ENCODE peak calls at places on chromosome 5, in six cellular contexts. N is DND-41; W is D341Med; Z is stimulated activated CD4-positive, alpha-beta T cell treated with anti-CD3 and anti-CD28 coated beads, Interleukin-15, amount 100 ng/mL, for 48 hours; O is Kasumi-1; B is sigmoid colon. G is an unnamed sample.

GRCh38 chr5:79850941-79851693 is 139.9 kb downstream of the MTX3 start:
- DNase-seq in O (no peak), Z (no peak), N (no peak), W (no peak), B (no peak), G (no peak)

GRCh38 chr5:157464518-157465171 is 4.6 kb downstream of the NIPAL4 start:
- DNase-seq in N (peak; percentile 35), O (no peak), B (peak; percentile 83), W (no peak), Z (peak; percentile 54), G (peak; percentile 86)

GRCh38 chr5:862367-863243 is 11.8 kb upstream of the ZDHHC11 start:
- DNase-seq in B (no peak), Z (no peak), W (no peak), O (no peak), N (no peak), G (no peak)

GRCh38 chr5:88885043-88885442 is 2.1 kb upstream of the MEF2C start:
- DNase-seq in N (no peak), O (peak; percentile 22), B (no peak), W (no peak), Z (no peak), G (no peak)

GRCh38 chr5:23675456-23675855 is 168.0 kb downstream of the PRDM9 start:
- DNase-seq in O (no peak), W (no peak), B (no peak), N (no peak), Z (no peak), G (no peak)

GRCh38 chr5:116084231-116084630 is 594 bp upstream of the COMMD10 start:
- DNase-seq in O (peak; percentile 62), Z (no peak), N (peak; percentile 52), B (no peak), W (peak; percentile 54), G (peak; percentile 56)

GRCh38 chr5:132497488-132497997 is 7.0 kb upstream of the IRF1 start:
- DNase-seq in O (no peak), Z (no peak), B (peak; percentile 88), N (no peak), W (peak; percentile 14), G (no peak)

GRCh38 chr5:16577677-16578076 is 39.1 kb downstream of the RETREG1 start:
- DNase-seq in O (no peak), Z (no peak), W (no peak), B (no peak), N (no peak), G (peak; percentile 18)

GRCh38 chr5:160369990-160370712 is at the start of gene C1QTNF2:
- DNase-seq in O (no peak), W (peak; percentile 71), B (peak; percentile 84), N (no peak), Z (no peak), G (peak; percentile 42)

GRCh38 chr5:141338538-141339306 is at the start of gene PCDHGA2:
- DNase-seq in O (no peak), B (no peak), N (no peak), Z (no peak), W (no peak), G (no peak)

GRCh38 chr5:4207456-4207855 is 611.8 kb downstream of the IRX1 start:
- DNase-seq in W (no peak), O (no peak), N (no peak), Z (no peak), B (no peak), G (no peak)

GRCh38 chr5:167478156-167478555 is 813.3 kb upstream of the WWC1 start:
- DNase-seq in O (no peak), W (no peak), B (no peak), Z (no peak), N (no peak), G (no peak)

GRCh38 chr5:175521313-175521833 is 43.0 kb downstream of the SFXN1 start:
- DNase-seq in N (no peak), Z (no peak), O (no peak), B (no peak), W (no peak), G (no peak)

GRCh38 chr5:123297198-123297831 is 125.9 kb downstream of the CEP120 start:
- DNase-seq in W (no peak), O (no peak), B (no peak), N (no peak), Z (no peak), G (no peak)

GRCh38 chr5:96023518-96023917 is 61.9 kb upstream of the ELL2 start:
- DNase-seq in N (no peak), W (no peak), O (no peak), B (no peak), Z (no peak), G (no peak)

GRCh38 chr5:180096616-180097015 is 25.1 kb upstream of the RNF130 start:
- DNase-seq in N (no peak), O (no peak), B (no peak), W (no peak), Z (no peak), G (no peak)